ENCODE peak calls at places on chromosomes 1 and 21, in ten cellular contexts. R is lower leg skin; E is uterus; P is kidney; Q is AG04450; F is fibroblast of pulmonary artery; J is OCI-LY7; K is tibial nerve; D is effector memory CD4-positive, alpha-beta T cell; X is sigmoid colon. U is an unnamed sample.

GRCh38 chr1:150507912-150508864 is at the start of gene ECM1:
- DNase-seq in K (peak), Q (peak), E (peak), J (no peak), R (peak), P (peak), D (no peak), X (peak), F (peak), U (peak)

GRCh38 chr21:25569711-25570110 is 37.6 kb downstream of the MRPL39 start:
- DNase-seq in J (no peak), D (no peak), R (no peak), P (no peak), E (no peak), X (no peak), F (no peak), Q (no peak), K (no peak), U (no peak)

GRCh38 chr1:27564264-27564579 is 39.7 kb downstream of the AHDC1 start:
- DNase-seq in E (no peak), D (no peak), R (no peak), K (no peak), J (no peak), F (no peak), X (no peak), P (no peak), Q (no peak), U (no peak)

GRCh38 chr1:7279753-7280150 is 491.3 kb upstream of the VAMP3 start:
- DNase-seq in R (no peak), X (no peak), J (no peak), E (no peak), F (no peak), P (no peak), D (no peak), Q (no peak), K (no peak), U (no peak)

GRCh38 chr1:19514391-19514831 is 29.1 kb upstream of the CAPZB start:
- DNase-seq in Q (peak), P (no peak), D (no peak), R (no peak), J (no peak), E (peak), X (peak), F (peak), K (peak), U (no peak)

GRCh38 chr1:11150326-11150725 is 38.8 kb upstream of the ANGPTL7 start:
- DNase-seq in R (no peak), J (no peak), Q (no peak), E (no peak), D (no peak), X (peak), K (no peak), P (no peak), F (no peak), U (no peak)

GRCh38 chr1:4510276-4510691 is 144.1 kb upstream of the AJAP1 start:
- DNase-seq in R (no peak), P (no peak), K (no peak), E (no peak), J (no peak), F (no peak), D (no peak), Q (no peak), X (no peak), U (no peak)

GRCh38 chr1:46210561-46210960 is 7.4 kb downstream of the LURAP1 start:
- DNase-seq in F (no peak), D (no peak), K (no peak), R (no peak), X (no peak), E (no peak), P (no peak), Q (no peak), J (no peak), U (no peak)

GRCh38 chr1:47661065-47661464 is 223.2 kb downstream of the FOXD2 start:
- DNase-seq in F (no peak), J (no peak), Q (no peak), P (no peak), E (no peak), R (no peak), K (no peak), D (no peak), X (peak), U (no peak)

GRCh38 chr1:201450721-201451291 is 18.2 kb downstream of the PHLDA3 start:
- DNase-seq in P (peak), J (peak), Q (peak), K (no peak), D (no peak), X (peak), F (peak), E (peak), R (no peak), U (peak)

GRCh38 chr1:117809764-117810163 is 119.7 kb downstream of the GDAP2 start:
- DNase-seq in F (no peak), Q (no peak), K (no peak), D (no peak), E (no peak), X (no peak), P (no peak), R (no peak), J (no peak), U (no peak)

GRCh38 chr1:18721066-18721465 is 90.4 kb downstream of the PAX7 start:
- DNase-seq in J (no peak), P (no peak), E (no peak), X (no peak), R (no peak), D (no peak), F (no peak), Q (no peak), K (no peak), U (no peak)

GRCh38 chr21:35052786-35053185 is 3.7 kb upstream of the RUNX1 start:
- DNase-seq in P (no peak), X (no peak), R (no peak), F (no peak), D (no peak), Q (no peak), K (no peak), E (no peak), J (no peak), U (no peak)

GRCh38 chr21:35051287-35051818 is 2.3 kb upstream of the RUNX1 start:
- DNase-seq in X (peak), K (peak), R (peak), Q (no peak), P (peak), E (peak), J (peak), F (peak), D (peak), U (peak)

GRCh38 chr21:35048706-35049617 is at the start of gene RUNX1:
- DNase-seq in D (peak), J (peak), K (no peak), X (no peak), R (no peak), P (no peak), E (no peak), Q (no peak), F (peak), U (peak)

GRCh38 chr21:35048183-35048601 is 910 bp downstream of the RUNX1 start:
- DNase-seq in P (peak), X (no peak), J (peak), R (no peak), F (no peak), E (no peak), Q (no peak), D (no peak), K (no peak), U (peak)

DNA sequence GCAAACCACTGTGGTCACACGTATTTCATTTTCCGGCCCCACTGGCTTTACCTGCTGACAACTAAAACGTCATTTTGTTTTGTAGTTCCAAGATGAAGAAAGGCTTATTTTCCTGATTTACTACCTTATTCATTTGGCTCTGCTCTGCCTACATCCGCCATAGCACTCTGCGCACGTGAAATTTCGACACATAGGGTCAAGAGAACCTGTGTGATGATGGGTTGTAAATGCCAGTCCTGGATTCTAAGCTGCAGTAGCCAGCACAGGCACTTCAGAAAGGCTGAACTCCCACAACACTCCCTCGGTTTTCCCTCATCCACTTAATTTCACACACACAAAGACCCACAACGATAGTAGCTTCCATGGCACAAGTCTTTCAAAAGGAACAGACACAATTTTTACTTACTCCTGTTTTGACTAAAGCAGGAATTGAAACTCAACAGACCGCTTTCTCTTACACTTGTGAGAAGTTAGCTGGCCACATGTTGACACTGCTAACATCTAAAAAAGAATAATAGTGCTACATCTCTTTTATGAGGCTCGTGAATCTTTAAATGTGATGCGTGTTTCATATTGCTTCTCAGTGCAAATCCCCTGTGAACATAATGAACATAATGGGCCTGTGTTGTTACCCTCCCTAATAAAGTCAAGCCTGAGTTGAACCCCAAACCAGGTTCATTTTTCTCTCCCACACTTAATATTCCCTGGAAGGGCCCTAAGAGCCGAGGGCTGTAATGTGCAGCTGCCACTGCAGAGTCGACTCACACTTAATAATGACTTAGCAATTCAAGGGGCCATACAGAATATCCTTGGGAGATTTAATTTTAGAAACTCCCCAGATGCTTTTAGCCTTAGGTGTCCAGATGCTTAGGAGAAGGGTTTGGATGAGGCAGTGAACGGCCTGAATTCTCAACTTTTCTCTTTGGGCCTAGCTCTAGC is 1.5 kb upstream of the RUNX1 start:
- DNase-seq in F (no peak), X (peak), D (no peak), J (peak), K (no peak), R (no peak), P (no peak), E (no peak), Q (no peak), U (no peak)
- H3K4me3 ChIP-seq in F (no peak), X (no peak), D (peak), J (peak), K (no peak), R (no peak), P (no peak), E (no peak), Q (no peak), U (no peak)

DNA sequence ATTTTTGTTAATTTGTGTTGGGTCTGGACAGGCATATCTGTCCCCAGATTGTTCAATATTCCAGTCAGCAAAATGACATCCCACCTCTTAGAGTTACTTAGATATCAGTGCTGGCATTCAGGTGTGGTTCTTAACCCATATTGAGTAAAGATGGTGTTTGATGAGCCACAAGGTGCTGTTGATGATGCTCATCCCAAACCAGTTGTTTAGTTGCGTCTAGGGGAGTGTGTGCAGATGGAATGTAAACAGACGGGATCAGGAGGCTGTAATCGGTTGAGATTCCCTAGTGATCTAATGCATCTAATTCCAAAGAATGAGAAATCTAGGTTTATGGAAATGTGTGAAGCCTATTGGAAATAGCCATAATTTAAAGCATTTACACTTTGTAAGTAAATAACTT is 1.1 kb downstream of the HOOK1 start:
- DNase-seq in D (no peak), Q (no peak), K (no peak), F (no peak), J (no peak), P (no peak), X (no peak), R (no peak), E (no peak), U (no peak)
- H3K4me3 ChIP-seq in D (no peak), Q (no peak), K (no peak), F (no peak), J (no peak), P (peak), X (no peak), R (no peak), E (no peak), U (no peak)

DNA sequence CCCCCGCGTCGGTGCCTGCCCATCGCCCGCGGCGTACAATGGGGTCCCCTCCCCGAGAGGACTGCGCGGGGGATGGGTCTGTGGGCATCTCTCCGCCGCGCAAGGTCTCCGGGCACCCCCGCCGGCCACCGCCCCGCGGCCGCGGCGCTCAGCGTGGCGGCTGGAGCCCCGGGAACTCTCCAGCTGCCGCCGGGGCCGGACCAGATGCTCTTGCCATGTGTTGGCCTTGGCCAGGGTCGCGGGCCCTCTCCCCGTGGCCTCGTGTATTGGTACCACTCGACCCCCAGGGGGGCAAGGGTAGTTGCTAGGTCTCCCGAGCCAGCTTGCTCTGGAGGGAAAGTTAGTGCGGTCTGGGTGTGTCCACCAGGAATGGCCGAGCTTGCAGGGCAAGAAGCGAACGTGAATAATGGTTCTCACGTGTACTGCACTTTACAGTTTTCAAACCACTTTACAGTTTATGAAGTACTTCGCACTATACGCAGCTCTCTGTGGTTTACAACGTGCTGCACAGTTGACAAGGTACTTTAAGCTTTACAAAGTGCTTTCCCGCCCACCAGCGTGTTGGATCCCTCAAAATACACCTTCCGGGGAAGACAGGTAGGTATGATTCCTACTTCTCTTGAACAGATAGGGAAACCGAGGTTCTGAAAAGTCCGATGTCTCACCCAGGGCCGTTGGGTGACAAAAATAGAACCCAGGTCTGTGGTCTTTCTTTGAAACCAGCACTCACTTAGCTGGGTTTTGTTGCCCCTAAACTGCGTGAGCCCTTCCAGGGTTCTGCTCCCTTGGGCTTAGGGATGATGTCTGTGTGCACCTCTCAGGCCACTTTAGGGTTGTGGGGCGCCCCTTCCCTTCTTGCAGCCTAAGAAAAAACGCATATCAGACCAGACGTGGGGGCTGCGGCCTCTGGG is 1.2 kb downstream of the EPHB2 start:
- DNase-seq in P (no peak), Q (no peak), K (no peak), X (no peak), F (peak), J (no peak), R (no peak), E (no peak), D (no peak), U (no peak)
- H3K4me3 ChIP-seq in P (peak), Q (peak), K (peak), X (peak), F (peak), J (no peak), R (no peak), E (no peak), D (no peak), U (no peak)

GRCh38 chr1:180643693-180644092 is 11.9 kb downstream of the XPR1 start:
- DNase-seq in D (no peak), P (no peak), F (peak), Q (no peak), K (no peak), J (no peak), R (no peak), X (no peak), E (no peak), U (no peak)

GRCh38 chr1:180642781-180643180 is 11.0 kb downstream of the XPR1 start:
- DNase-seq in Q (no peak), D (no peak), J (no peak), P (no peak), K (no peak), E (no peak), F (no peak), R (no peak), X (no peak), U (no peak)

GRCh38 chr1:180644526-180645206 is 12.8 kb downstream of the XPR1 start:
- DNase-seq in P (no peak), J (no peak), F (no peak), K (no peak), D (no peak), E (no peak), R (no peak), X (no peak), Q (no peak), U (no peak)

GRCh38 chr1:180646093-180646492 is 14.3 kb downstream of the XPR1 start:
- DNase-seq in Q (no peak), K (no peak), X (no peak), F (no peak), P (no peak), E (no peak), D (no peak), R (no peak), J (no peak), U (no peak)

GRCh38 chr1:180646547-180646946 is 14.7 kb downstream of the XPR1 start:
- DNase-seq in P (no peak), X (no peak), F (no peak), D (no peak), R (no peak), K (no peak), Q (no peak), E (no peak), J (no peak), U (no peak)
- H3K4me3 ChIP-seq in P (no peak), X (no peak), F (no peak), D (no peak), R (no peak), K (no peak), Q (no peak), E (no peak), J (no peak), U (no peak)

GRCh38 chr1:228064741-228065542 is 17.6 kb upstream of the ARF1 start:
- DNase-seq in K (no peak), F (no peak), D (no peak), P (no peak), Q (no peak), R (no peak), E (no peak), J (no peak), X (peak), U (no peak)
- H3K4me3 ChIP-seq in K (no peak), F (no peak), D (no peak), P (no peak), Q (no peak), R (no peak), E (no peak), J (no peak), X (no peak), U (no peak)

GRCh38 chr1:86774305-86775304 is 70.2 kb downstream of the SH3GLB1 start:
- DNase-seq in J (peak), F (peak), E (peak), R (peak), Q (peak), K (peak), X (peak), P (peak), D (no peak), U (peak)
- H3K4me3 ChIP-seq in J (peak), F (peak), E (no peak), R (no peak), Q (peak), K (no peak), X (no peak), P (no peak), D (no peak), U (no peak)

GRCh38 chr1:235649722-235650163 is at the start of gene GNG4:
- DNase-seq in E (no peak), K (no peak), F (no peak), P (no peak), D (no peak), J (no peak), Q (no peak), X (peak), R (no peak), U (no peak)
- H3K4me3 ChIP-seq in E (peak), K (peak), F (peak), P (peak), D (peak), J (no peak), Q (peak), X (peak), R (no peak), U (peak)

GRCh38 chr21:45454081-45454923 is 49.3 kb downstream of the COL18A1 start:
- DNase-seq in F (no peak), K (no peak), X (no peak), J (no peak), Q (no peak), E (no peak), R (no peak), P (peak), D (no peak), U (no peak)

GRCh38 chr21:45455321-45456013 is 50.5 kb downstream of the COL18A1 start:
- DNase-seq in P (peak), X (no peak), K (no peak), J (no peak), D (no peak), Q (no peak), E (no peak), F (peak), R (no peak), U (no peak)

GRCh38 chr21:45456014-45456835 is 51.3 kb downstream of the COL18A1 start:
- DNase-seq in R (no peak), P (peak), X (peak), E (no peak), K (no peak), F (no peak), Q (no peak), J (no peak), D (no peak), U (no peak)

GRCh38 chr21:45453308-45453950 is 48.5 kb downstream of the COL18A1 start:
- DNase-seq in E (no peak), J (no peak), K (no peak), Q (no peak), R (no peak), F (no peak), D (no peak), P (peak), X (no peak), U (no peak)

DNA sequence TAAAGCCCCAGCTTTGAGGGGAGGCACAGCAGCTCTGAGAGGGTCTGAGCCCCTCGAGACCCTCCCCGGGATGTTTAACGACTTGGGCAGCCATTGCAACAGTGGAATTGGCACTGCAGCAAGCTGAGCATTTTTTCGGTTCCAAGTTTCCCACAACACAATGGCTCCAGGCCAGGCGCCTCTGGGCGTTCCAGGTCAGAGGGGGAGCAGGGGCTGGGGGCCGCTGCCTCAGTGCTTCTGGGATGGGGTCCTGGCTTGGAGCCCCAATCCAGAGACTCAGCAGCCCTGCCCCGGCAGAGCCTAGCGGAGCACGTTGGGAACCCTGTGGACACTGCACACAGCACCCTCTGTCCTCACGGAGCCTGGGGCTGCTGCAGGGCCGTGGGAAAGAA is 50.0 kb downstream of the COL18A1 start:
- DNase-seq in P (no peak), E (no peak), K (no peak), R (no peak), J (no peak), F (peak), X (no peak), D (no peak), Q (no peak), U (no peak)
- H3K4me3 ChIP-seq in P (peak), E (peak), K (peak), R (no peak), J (no peak), F (no peak), X (peak), D (no peak), Q (peak), U (no peak)

GRCh38 chr1:156623946-156624813 is 5.0 kb downstream of the HAPLN2 start:
- DNase-seq in X (peak), Q (no peak), R (no peak), D (no peak), P (peak), J (no peak), F (peak), E (peak), K (no peak), U (no peak)

GRCh38 chr1:156627313-156627880 is 8.2 kb downstream of the HAPLN2 start:
- DNase-seq in X (no peak), R (no peak), K (no peak), F (peak), D (no peak), P (no peak), E (no peak), Q (no peak), J (peak), U (peak)

GRCh38 chr1:156626079-156626438 is 6.8 kb downstream of the HAPLN2 start:
- DNase-seq in P (no peak), F (no peak), D (no peak), Q (no peak), J (no peak), K (no peak), R (no peak), E (no peak), X (no peak), U (no peak)

GRCh38 chr1:156624814-156625435 is 5.7 kb downstream of the HAPLN2 start:
- DNase-seq in K (no peak), Q (no peak), X (no peak), R (no peak), E (no peak), F (no peak), J (no peak), D (no peak), P (peak), U (no peak)

GRCh38 chr1:156625436-156626078 is 6.3 kb downstream of the HAPLN2 start:
- DNase-seq in P (peak), R (no peak), E (peak), J (peak), D (peak), K (peak), X (peak), Q (no peak), F (peak), U (peak)
- H3K4me3 ChIP-seq in P (peak), R (peak), E (peak), J (no peak), D (peak), K (peak), X (peak), Q (no peak), F (no peak), U (no peak)

U was measured in DND-41.